ENCODE peak calls at places on chromosome 4, in seven cellular contexts. H, F, Y, S, M, W and N are unnamed samples.

GRCh38 chr4:133776961-133777360 is 424.6 kb downstream of the PABPC4L start:
- DNase-seq in M (no peak), W (no peak), Y (no peak), S (no peak), F (no peak), H (no peak), N (peak; percentile 12)

GRCh38 chr4:53688186-53688790 is 97.0 kb upstream of the LNX1 start:
- DNase-seq in Y (no peak), S (peak; percentile 35), W (peak; percentile 99), M (peak; percentile 98), F (no peak), H (peak; percentile 99), N (peak; percentile 97)

GRCh38 chr4:185700635-185701034 is 111.4 kb downstream of the SORBS2 start:
- DNase-seq in W (no peak), F (no peak), S (no peak), H (no peak), Y (no peak), M (no peak), N (no peak)

GRCh38 chr4:98181815-98182214 is 38.5 kb upstream of the STPG2 start:
- DNase-seq in M (no peak), S (peak; percentile 21), W (peak; percentile 11), F (no peak), Y (no peak), H (peak; percentile 14), N (peak; percentile 9)

GRCh38 chr4:136314686-136315085 is 1217.6 kb downstream of the PCDH18 start:
- DNase-seq in F (no peak), H (no peak), Y (no peak), W (no peak), M (no peak), S (no peak), N (no peak)

GRCh38 chr4:36187723-36188333 is 56.5 kb downstream of the ARAP2 start:
- DNase-seq in W (no peak), Y (no peak), F (no peak), H (peak; percentile 57), S (peak; percentile 47), M (no peak), N (peak; percentile 5)

GRCh38 chr4:1881709-1882108 is 10.5 kb downstream of the NSD2 start:
- DNase-seq in Y (no peak), S (no peak), H (no peak), W (no peak), F (no peak), M (no peak), N (no peak)

GRCh38 chr4:166482755-166483154 is 609.7 kb downstream of the TLL1 start:
- DNase-seq in M (no peak), H (no peak), F (no peak), Y (no peak), S (no peak), W (no peak), N (no peak)

GRCh38 chr4:120293341-120293740 is 226.7 kb upstream of the MAD2L1 start:
- DNase-seq in H (peak; percentile 75), M (peak; percentile 98), Y (no peak), W (peak; percentile 39), S (no peak), F (no peak), N (no peak)

GRCh38 chr4:10803944-10804343 is 119.4 kb upstream of the CLNK start:
- DNase-seq in W (no peak), H (no peak), F (no peak), Y (no peak), M (no peak), S (no peak), N (no peak)